ENCODE peak calls at places on chromosomes 5 and 9, in five cellular contexts. One of them, this sample, is unnamed.

GRCh38 chr5:39169081-39169480 is 50.3 kb downstream of the FYB1 start:
- DNase-seq in neural crest cell: no peak
- DNase-seq in AG10803: peak
- DNase-seq in AG04450: peak
- DNase-seq in glutamatergic neuron: no peak
- DNase-seq in this sample: no peak

GRCh38 chr5:143258559-143259253 is 144.8 kb downstream of the NR3C1 start:
- DNase-seq in AG10803: no peak
- DNase-seq in neural crest cell: no peak
- DNase-seq in glutamatergic neuron: no peak
- DNase-seq in AG04450: no peak
- DNase-seq in this sample: no peak

GRCh38 chr5:79562351-79563246 is 48.7 kb upstream of the HOMER1 start:
- DNase-seq in neural crest cell: no peak
- DNase-seq in AG04450: no peak
- DNase-seq in glutamatergic neuron: no peak
- DNase-seq in AG10803: peak
- DNase-seq in this sample: no peak

GRCh38 chr5:3182477-3182876 is 413.2 kb upstream of the IRX1 start:
- DNase-seq in neural crest cell: no peak
- DNase-seq in AG10803: no peak
- DNase-seq in AG04450: no peak
- DNase-seq in glutamatergic neuron: no peak
- DNase-seq in this sample: no peak

GRCh38 chr5:55982957-55983381 is 11.8 kb downstream of the IL6ST start:
- DNase-seq in AG04450: no peak
- DNase-seq in neural crest cell: no peak
- DNase-seq in AG10803: no peak
- DNase-seq in glutamatergic neuron: no peak
- DNase-seq in this sample: no peak

GRCh38 chr9:125541840-125542243 is 165.2 kb downstream of the MAPKAP1 start:
- DNase-seq in AG10803: peak
- DNase-seq in AG04450: no peak
- DNase-seq in glutamatergic neuron: no peak
- DNase-seq in neural crest cell: no peak
- DNase-seq in this sample: no peak

GRCh38 chr9:94745806-94746540 is 19.5 kb downstream of the AOPEP start:
- DNase-seq in AG04450: no peak
- DNase-seq in neural crest cell: no peak
- DNase-seq in glutamatergic neuron: no peak
- DNase-seq in AG10803: no peak
- DNase-seq in this sample: no peak

GRCh38 chr5:155960177-155960576 is 366.8 kb upstream of the SGCD start:
- DNase-seq in neural crest cell: no peak
- DNase-seq in AG04450: no peak
- DNase-seq in glutamatergic neuron: no peak
- DNase-seq in AG10803: no peak
- DNase-seq in this sample: no peak

DNA sequence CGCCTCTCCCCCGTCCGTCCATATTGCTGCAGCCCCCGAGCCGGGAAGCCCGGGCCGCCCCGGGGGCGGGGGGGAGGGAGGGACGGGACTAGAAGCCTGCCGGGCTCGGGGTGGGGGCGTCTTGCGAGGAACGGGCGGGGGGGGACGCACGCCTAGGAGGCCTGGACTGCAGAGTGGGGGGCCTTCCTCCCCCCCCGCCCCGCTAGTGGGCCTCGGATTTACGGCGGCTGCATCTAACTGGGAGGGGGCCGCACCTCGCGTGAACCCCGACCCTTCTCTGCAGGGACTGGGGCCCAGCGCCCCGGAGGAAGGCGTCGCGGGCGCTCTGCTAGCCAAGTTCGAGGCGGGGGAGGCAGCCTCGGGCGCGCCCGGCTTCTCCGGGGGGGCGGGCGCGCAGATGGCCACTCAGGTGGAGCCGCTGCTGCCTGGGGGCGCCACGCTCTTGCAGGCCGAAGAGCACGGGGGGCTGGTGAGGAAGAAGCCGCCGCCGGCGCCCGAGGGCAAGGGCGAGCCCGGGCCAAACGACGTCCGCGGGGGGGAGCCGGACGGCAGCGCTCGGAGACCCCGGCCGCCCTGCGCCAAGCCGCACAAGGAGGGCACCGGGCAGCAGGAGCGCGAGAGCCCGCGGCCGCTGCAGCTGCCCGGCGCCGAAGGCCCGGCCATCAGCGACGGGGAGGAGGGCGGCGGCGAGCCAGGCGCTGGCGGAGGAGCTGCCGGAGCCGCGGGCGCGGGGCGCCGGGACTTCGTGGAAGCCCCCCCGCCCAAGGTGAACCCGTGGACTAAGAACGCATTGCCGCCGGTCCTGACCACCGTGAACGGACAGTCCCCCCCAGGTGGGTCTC is at the start of gene LARP1:
- DNase-seq in AG10803: no peak
- DNase-seq in AG04450: no peak
- DNase-seq in glutamatergic neuron: peak
- DNase-seq in neural crest cell: peak
- DNase-seq in this sample: peak
- TF ChIP-seq CTCF in AG10803: no peak
- TF ChIP-seq CTCF in AG04450: no peak
- TF ChIP-seq CTCF in glutamatergic neuron: no peak
- TF ChIP-seq CTCF in neural crest cell: no peak
- TF ChIP-seq CTCF in this sample: no peak

DNA sequence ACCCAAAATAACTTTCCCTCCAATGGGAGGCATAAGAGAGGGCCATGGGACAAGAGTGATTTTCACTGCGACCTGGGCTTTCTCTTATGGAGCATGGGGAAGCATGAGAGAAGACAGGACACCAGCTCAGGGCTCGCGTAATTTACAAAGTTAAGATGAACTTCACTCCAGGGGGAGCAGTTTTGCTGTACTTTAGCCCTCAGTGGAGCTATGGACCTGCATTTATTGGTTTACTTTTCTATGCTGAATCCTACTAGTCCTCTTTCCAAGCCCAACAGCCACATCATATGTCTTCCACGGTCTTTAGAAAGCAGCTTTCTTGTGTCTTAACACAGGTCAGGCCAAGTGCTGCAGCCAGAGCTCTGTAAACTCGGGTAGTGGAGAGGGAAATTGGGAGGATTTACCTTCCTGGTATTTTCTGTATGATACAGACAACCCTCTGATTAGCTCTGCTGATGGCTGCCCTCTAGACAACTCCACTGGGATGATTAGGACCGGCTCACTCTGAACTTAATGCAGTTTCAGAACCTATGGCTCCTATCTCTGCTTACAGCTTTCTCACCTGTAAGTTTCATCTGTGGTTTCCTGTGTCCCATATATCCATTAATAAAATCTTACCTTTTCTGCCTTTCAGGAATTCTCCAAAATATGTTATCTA is 581.0 kb upstream of the RORB start:
- DNase-seq in neural crest cell: no peak
- DNase-seq in AG04450: no peak
- DNase-seq in AG10803: peak
- DNase-seq in glutamatergic neuron: no peak
- DNase-seq in this sample: peak
- TF ChIP-seq CTCF in neural crest cell: peak
- TF ChIP-seq CTCF in AG04450: no peak
- TF ChIP-seq CTCF in AG10803: peak
- TF ChIP-seq CTCF in glutamatergic neuron: peak
- TF ChIP-seq CTCF in this sample: no peak

GRCh38 chr5:159642379-159642778 is 273.9 kb upstream of the ADRA1B start:
- DNase-seq in glutamatergic neuron: no peak
- DNase-seq in neural crest cell: no peak
- DNase-seq in AG10803: no peak
- DNase-seq in AG04450: no peak
- DNase-seq in this sample: no peak
- TF ChIP-seq CTCF in glutamatergic neuron: no peak
- TF ChIP-seq CTCF in neural crest cell: peak
- TF ChIP-seq CTCF in AG10803: peak
- TF ChIP-seq CTCF in AG04450: peak
- TF ChIP-seq CTCF in this sample: peak

DNA sequence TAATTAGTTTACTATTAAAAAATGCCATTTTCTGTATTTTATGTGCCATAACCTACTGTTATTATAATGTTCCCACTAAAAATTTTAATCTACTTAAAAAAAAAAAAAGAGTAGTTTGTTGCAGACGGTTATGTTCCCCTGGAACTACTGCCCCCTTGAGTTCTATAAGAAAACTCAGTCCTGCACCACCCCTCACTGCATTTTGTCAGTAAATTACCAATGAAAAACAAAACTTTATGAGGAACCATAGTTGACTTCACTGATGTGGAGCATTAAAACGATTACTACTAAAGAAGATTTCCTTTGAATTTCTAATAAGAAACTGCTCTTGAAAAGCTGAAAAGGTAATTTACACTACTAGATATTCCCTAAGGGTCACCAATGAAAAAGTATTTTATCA is 288.7 kb downstream of the FBXL17 start:
- DNase-seq in neural crest cell: no peak
- DNase-seq in AG10803: peak
- DNase-seq in AG04450: peak
- DNase-seq in glutamatergic neuron: no peak
- DNase-seq in this sample: peak
- TF ChIP-seq CTCF in neural crest cell: peak
- TF ChIP-seq CTCF in AG10803: peak
- TF ChIP-seq CTCF in AG04450: peak
- TF ChIP-seq CTCF in glutamatergic neuron: peak
- TF ChIP-seq CTCF in this sample: peak

GRCh38 chr9:27534658-27535209 is 5.1 kb upstream of the MOB3B start:
- DNase-seq in neural crest cell: no peak
- DNase-seq in AG10803: no peak
- DNase-seq in glutamatergic neuron: no peak
- DNase-seq in AG04450: no peak
- DNase-seq in this sample: no peak

GRCh38 chr9:27534131-27534530 is 4.5 kb upstream of the MOB3B start:
- DNase-seq in neural crest cell: no peak
- DNase-seq in glutamatergic neuron: no peak
- DNase-seq in AG04450: no peak
- DNase-seq in AG10803: no peak
- DNase-seq in this sample: no peak

GRCh38 chr9:27537027-27537435 is 7.4 kb upstream of the MOB3B start:
- DNase-seq in neural crest cell: no peak
- DNase-seq in glutamatergic neuron: no peak
- DNase-seq in AG10803: no peak
- DNase-seq in AG04450: no peak
- DNase-seq in this sample: no peak

GRCh38 chr9:27536168-27536567 is 6.6 kb upstream of the MOB3B start:
- DNase-seq in neural crest cell: no peak
- DNase-seq in glutamatergic neuron: no peak
- DNase-seq in AG10803: no peak
- DNase-seq in AG04450: no peak
- DNase-seq in this sample: no peak

GRCh38 chr9:27535701-27536118 is 6.1 kb upstream of the MOB3B start:
- DNase-seq in glutamatergic neuron: no peak
- DNase-seq in neural crest cell: no peak
- DNase-seq in AG10803: no peak
- DNase-seq in AG04450: no peak
- DNase-seq in this sample: peak
- TF ChIP-seq CTCF in glutamatergic neuron: no peak
- TF ChIP-seq CTCF in neural crest cell: peak
- TF ChIP-seq CTCF in AG10803: peak
- TF ChIP-seq CTCF in AG04450: no peak
- TF ChIP-seq CTCF in this sample: peak

This sample was measured in NB4.